ENCODE peak calls at places on chromosome 9, in eight cellular contexts. U is IMR-90, D is prostate gland, G is suprapubic skin, Y is right lobe of liver, Q is breast epithelium, T is transverse colon, P is heart left ventricle. A is an unnamed sample.

GRCh38 chr9:133726401-133727276 is 11.5 kb downstream of the SARDH start:
- DNase-seq in U (peak; percentile 50), D (peak; percentile 51), G (peak; percentile 80), Y (peak; percentile 58), Q (peak; percentile 51), T (peak; percentile 47), P (peak; percentile 49), A (peak; percentile 68)

GRCh38 chr9:83396348-83396747 is 141.9 kb downstream of the FRMD3 start:
- DNase-seq in U (no peak), D (no peak), G (no peak), Y (no peak), Q (no peak), T (no peak), P (no peak), A (peak; percentile 33)

GRCh38 chr9:99737649-99738048 is 84.0 kb upstream of the NR4A3 start:
- DNase-seq in U (no peak), D (no peak), G (no peak), Y (no peak), Q (no peak), T (no peak), P (no peak), A (no peak)

GRCh38 chr9:129446828-129447550 is 173.9 kb downstream of the C9orf50 start:
- DNase-seq in U (no peak), D (no peak), G (no peak), Y (no peak), Q (no peak), T (no peak), P (no peak), A (no peak)

GRCh38 chr9:126722252-126722921 is 82.5 kb upstream of the ZBTB43 start:
- DNase-seq in U (no peak), D (peak; percentile 74), G (peak; percentile 91), Y (peak; percentile 80), Q (peak; percentile 94), T (peak; percentile 84), P (peak; percentile 83), A (peak; percentile 86)

GRCh38 chr9:138111607-138112006 is 234.0 kb downstream of the CACNA1B start:
- DNase-seq in U (no peak), D (no peak), G (no peak), Y (no peak), Q (no peak), T (no peak), P (no peak), A (no peak)

GRCh38 chr9:135000647-135001245 is 83.0 kb upstream of the FCN1 start:
- DNase-seq in U (no peak), D (no peak), G (no peak), Y (no peak), Q (no peak), T (no peak), P (no peak), A (no peak)

GRCh38 chr9:101495810-101496209 is 37.8 kb upstream of the RNF20 start:
- DNase-seq in U (peak; percentile 78), D (no peak), G (no peak), Y (no peak), Q (no peak), T (no peak), P (no peak), A (no peak)

GRCh38 chr9:72477862-72478564 is 43.4 kb upstream of the TMC1 start:
- DNase-seq in U (peak; percentile 76), D (peak; percentile 44), G (no peak), Y (no peak), Q (no peak), T (peak; percentile 35), P (no peak), A (no peak)

GRCh38 chr9:76756273-76756650 is 8.0 kb upstream of the PCA3 start:
- DNase-seq in U (peak; percentile 41), D (peak; percentile 6), G (no peak), Y (no peak), Q (no peak), T (peak; percentile 31), P (no peak), A (no peak)

GRCh38 chr9:88106492-88106891 is 31.8 kb downstream of the SPATA31C2 start:
- DNase-seq in U (peak; percentile 36), D (no peak), G (no peak), Y (no peak), Q (no peak), T (peak; percentile 57), P (no peak), A (peak; percentile 47)
- TF ChIP-seq POLR2A in U (no peak), D (no peak), G (no peak), Y (no peak), Q (no peak), T (no peak), P (no peak), A (no peak)

GRCh38 chr9:111405701-111406100 is 75.7 kb upstream of the OR2K2 start:
- DNase-seq in U (no peak), D (no peak), G (no peak), Y (no peak), Q (no peak), T (no peak), P (no peak), A (no peak)

GRCh38 chr9:111399211-111399739 is 69.3 kb upstream of the OR2K2 start:
- DNase-seq in U (no peak), D (no peak), G (no peak), Y (no peak), Q (no peak), T (no peak), P (no peak), A (no peak)

GRCh38 chr9:111399772-111400563 is 69.9 kb upstream of the OR2K2 start:
- DNase-seq in U (peak; percentile 21), D (no peak), G (no peak), Y (no peak), Q (no peak), T (peak; percentile 22), P (no peak), A (no peak)

GRCh38 chr9:111400564-111400898 is 70.5 kb upstream of the OR2K2 start:
- DNase-seq in U (peak; percentile 34), D (no peak), G (no peak), Y (no peak), Q (no peak), T (no peak), P (no peak), A (no peak)
- H3K36me3 ChIP-seq in U (peaks cover 29% of the 10 kb centered on the region), D (no peaks in the 10 kb centered on the region), G (peaks cover 87% of the 10 kb centered on the region), Y (peaks cover 12% of the 10 kb centered on the region), Q (no peaks in the 10 kb centered on the region), T (peaks cover 73% of the 10 kb centered on the region), P (peaks cover 87% of the 10 kb centered on the region), A (no peaks in the 10 kb centered on the region)

DNA sequence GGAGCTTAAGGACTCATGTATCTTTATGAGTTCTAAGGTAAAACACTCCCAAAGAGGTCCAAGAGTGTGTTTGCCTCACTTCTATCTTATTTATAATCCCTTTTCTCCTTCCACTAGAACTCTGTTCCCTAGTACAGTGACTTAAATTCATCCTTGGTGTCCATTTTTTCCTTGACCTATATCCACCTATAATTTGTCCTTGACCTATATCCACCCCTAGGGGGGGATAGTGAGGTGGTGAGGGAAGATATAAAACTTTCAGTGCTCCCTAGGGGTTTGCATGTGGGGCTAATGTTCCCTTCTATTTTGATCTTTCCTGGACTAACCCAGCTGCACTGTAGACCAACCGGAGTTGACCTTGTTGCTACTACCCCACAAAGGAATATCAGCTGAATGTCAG is 83.5 kb upstream of the GNAQ start:
- DNase-seq in U (no peak), D (no peak), G (no peak), Y (no peak), Q (no peak), T (no peak), P (no peak), A (no peak)
- TF ChIP-seq CTCF in U (peak; percentile 23), D (no peak), G (no peak), Y (peak; percentile 33), Q (no peak), T (no peak), P (no peak), A (peak; percentile 29)

GRCh38 chr9:114348906-114349482 is 19.3 kb downstream of the ORM2 start:
- DNase-seq in U (peak; percentile 99), D (no peak), G (no peak), Y (no peak), Q (no peak), T (peak; percentile 70), P (no peak), A (peak; percentile 48)
- TF ChIP-seq POLR2A in U (no peak), D (no peak), G (no peak), Y (no peak), Q (no peak), T (no peak), P (no peak), A (no peak)

GRCh38 chr9:136473354-136473721 is 9.5 kb downstream of the SEC16A start:
- DNase-seq in U (no peak), D (no peak), G (no peak), Y (no peak), Q (no peak), T (no peak), P (no peak), A (no peak)

GRCh38 chr9:136471802-136472487 is 10.9 kb downstream of the SEC16A start:
- DNase-seq in U (no peak), D (no peak), G (no peak), Y (no peak), Q (no peak), T (no peak), P (no peak), A (no peak)

GRCh38 chr9:136474021-136474640 is 8.7 kb downstream of the SEC16A start:
- DNase-seq in U (no peak), D (no peak), G (no peak), Y (no peak), Q (no peak), T (no peak), P (no peak), A (no peak)

GRCh38 chr9:136470792-136471469 is 11.9 kb downstream of the SEC16A start:
- DNase-seq in U (no peak), D (no peak), G (no peak), Y (no peak), Q (no peak), T (no peak), P (no peak), A (peak; percentile 47)

DNA sequence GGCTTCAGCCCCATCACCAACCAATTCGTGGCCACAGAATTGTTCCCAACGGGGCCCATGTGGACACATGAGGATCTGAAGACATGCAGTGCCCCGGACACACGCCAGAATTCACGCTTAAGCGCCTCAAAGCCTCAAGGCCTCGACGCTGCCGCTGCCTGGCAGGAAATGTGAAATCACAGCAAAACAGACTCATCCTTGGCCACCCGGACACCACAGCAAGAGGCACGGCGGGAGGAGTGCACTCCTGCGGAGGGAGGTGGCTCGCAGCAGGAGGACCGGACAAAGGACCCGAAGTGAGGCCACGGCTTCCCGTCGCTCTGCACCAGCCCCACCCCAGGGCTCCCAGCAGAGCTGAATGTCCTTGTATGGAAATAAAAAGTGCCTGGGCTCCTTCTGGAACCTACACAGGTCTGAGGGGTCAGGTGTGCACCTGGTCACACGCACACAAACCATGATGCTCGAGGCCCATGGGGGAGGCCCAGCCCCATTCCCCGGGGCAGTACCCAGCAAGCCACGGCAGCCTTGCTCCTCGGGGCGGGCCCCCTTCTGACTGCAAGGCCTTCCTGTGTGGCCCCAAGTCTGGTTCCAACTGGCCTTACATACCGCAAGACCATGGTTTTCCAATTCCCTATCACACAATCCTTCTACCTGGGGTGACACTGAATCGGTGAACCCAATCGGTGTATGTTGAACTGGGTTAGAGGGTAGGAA is 10.0 kb downstream of the SEC16A start:
- DNase-seq in U (no peak), D (no peak), G (no peak), Y (no peak), Q (no peak), T (no peak), P (no peak), A (no peak)
- H3K36me3 ChIP-seq in U (peaks cover 94% of the 10 kb centered on the region), D (peaks cover 45% of the 10 kb centered on the region), G (peaks cover 98% of the 10 kb centered on the region), Y (peaks cover 95% of the 10 kb centered on the region), Q (peaks cover 5% of the 10 kb centered on the region), T (peaks cover 43% of the 10 kb centered on the region), P (peaks cover 98% of the 10 kb centered on the region), A (no peaks in the 10 kb centered on the region)

A was measured in testis.